ENCODE peak calls at places on chromosomes 12 and 14, in eight cellular contexts. One of them, this sample, is unnamed.

GRCh38 chr12:64169999-64170398 is 52.1 kb downstream of the KICS2 start:
- DNase-seq in endodermal cell: no peak
- DNase-seq in uterus: no peak
- DNase-seq in NCI-H524: no peak
- DNase-seq in HFF-Myc: no peak
- DNase-seq in COR-L47: peak
- DNase-seq in astrocyte of the spinal cord: peak
- DNase-seq in effector memory CD4-positive, alpha-beta T cell: no peak
- DNase-seq in this sample: no peak

GRCh38 chr12:6026998-6027397 is 81.9 kb upstream of the ANO2 start:
- DNase-seq in HFF-Myc: no peak
- DNase-seq in effector memory CD4-positive, alpha-beta T cell: no peak
- DNase-seq in NCI-H524: no peak
- DNase-seq in endodermal cell: no peak
- DNase-seq in astrocyte of the spinal cord: no peak
- DNase-seq in COR-L47: no peak
- DNase-seq in uterus: no peak
- DNase-seq in this sample: no peak

GRCh38 chr12:24880732-24881131 is 68.2 kb downstream of the BCAT1 start:
- DNase-seq in COR-L47: no peak
- DNase-seq in uterus: no peak
- DNase-seq in endodermal cell: no peak
- DNase-seq in effector memory CD4-positive, alpha-beta T cell: no peak
- DNase-seq in astrocyte of the spinal cord: no peak
- DNase-seq in NCI-H524: no peak
- DNase-seq in HFF-Myc: no peak
- DNase-seq in this sample: no peak

GRCh38 chr14:29493849-29494248 is 433.8 kb downstream of the PRKD1 start:
- DNase-seq in effector memory CD4-positive, alpha-beta T cell: no peak
- DNase-seq in astrocyte of the spinal cord: no peak
- DNase-seq in NCI-H524: no peak
- DNase-seq in HFF-Myc: no peak
- DNase-seq in uterus: no peak
- DNase-seq in COR-L47: no peak
- DNase-seq in endodermal cell: no peak
- DNase-seq in this sample: no peak

GRCh38 chr12:9122166-9122609 is 6.5 kb upstream of the A2M start:
- DNase-seq in uterus: no peak
- DNase-seq in endodermal cell: no peak
- DNase-seq in COR-L47: no peak
- DNase-seq in HFF-Myc: no peak
- DNase-seq in effector memory CD4-positive, alpha-beta T cell: no peak
- DNase-seq in astrocyte of the spinal cord: no peak
- DNase-seq in NCI-H524: no peak
- DNase-seq in this sample: no peak

GRCh38 chr12:106780010-106780625 is 5.6 kb downstream of the RIC8B start:
- DNase-seq in COR-L47: peak
- DNase-seq in NCI-H524: no peak
- DNase-seq in endodermal cell: no peak
- DNase-seq in HFF-Myc: peak
- DNase-seq in effector memory CD4-positive, alpha-beta T cell: no peak
- DNase-seq in uterus: no peak
- DNase-seq in astrocyte of the spinal cord: no peak
- DNase-seq in this sample: no peak

GRCh38 chr12:79886917-79887519 is 47.9 kb downstream of the PPP1R12A start:
- DNase-seq in endodermal cell: no peak
- DNase-seq in uterus: no peak
- DNase-seq in HFF-Myc: peak
- DNase-seq in NCI-H524: peak
- DNase-seq in astrocyte of the spinal cord: peak
- DNase-seq in COR-L47: peak
- DNase-seq in effector memory CD4-positive, alpha-beta T cell: no peak
- DNase-seq in this sample: peak

GRCh38 chr14:93752980-93753561 is 35.2 kb downstream of the PRIMA1 start:
- DNase-seq in HFF-Myc: no peak
- DNase-seq in COR-L47: no peak
- DNase-seq in astrocyte of the spinal cord: no peak
- DNase-seq in endodermal cell: no peak
- DNase-seq in uterus: no peak
- DNase-seq in NCI-H524: no peak
- DNase-seq in effector memory CD4-positive, alpha-beta T cell: no peak
- DNase-seq in this sample: no peak

GRCh38 chr14:76541594-76542219 is 165.8 kb downstream of the ESRRB start:
- DNase-seq in NCI-H524: no peak
- DNase-seq in uterus: no peak
- DNase-seq in COR-L47: no peak
- DNase-seq in effector memory CD4-positive, alpha-beta T cell: no peak
- DNase-seq in astrocyte of the spinal cord: no peak
- DNase-seq in endodermal cell: no peak
- DNase-seq in HFF-Myc: no peak
- DNase-seq in this sample: no peak

GRCh38 chr14:74038015-74038859 is 19.1 kb downstream of the BBOF1 start:
- DNase-seq in HFF-Myc: no peak
- DNase-seq in COR-L47: peak
- DNase-seq in effector memory CD4-positive, alpha-beta T cell: no peak
- DNase-seq in astrocyte of the spinal cord: peak
- DNase-seq in NCI-H524: peak
- DNase-seq in endodermal cell: no peak
- DNase-seq in uterus: no peak
- DNase-seq in this sample: peak

GRCh38 chr12:9866786-9867379 is 2.3 kb downstream of the CLEC2B start:
- DNase-seq in COR-L47: no peak
- DNase-seq in effector memory CD4-positive, alpha-beta T cell: no peak
- DNase-seq in astrocyte of the spinal cord: no peak
- DNase-seq in endodermal cell: no peak
- DNase-seq in NCI-H524: no peak
- DNase-seq in uterus: no peak
- DNase-seq in HFF-Myc: no peak
- DNase-seq in this sample: no peak

GRCh38 chr14:55000381-55000780 is 26.5 kb downstream of the WDHD1 start:
- DNase-seq in effector memory CD4-positive, alpha-beta T cell: no peak
- DNase-seq in uterus: no peak
- DNase-seq in endodermal cell: no peak
- DNase-seq in COR-L47: no peak
- DNase-seq in astrocyte of the spinal cord: peak
- DNase-seq in HFF-Myc: no peak
- DNase-seq in NCI-H524: no peak
- DNase-seq in this sample: no peak

GRCh38 chr14:64899958-64900357 is 14.3 kb upstream of the CHURC1 start:
- DNase-seq in NCI-H524: no peak
- DNase-seq in endodermal cell: no peak
- DNase-seq in effector memory CD4-positive, alpha-beta T cell: no peak
- DNase-seq in COR-L47: no peak
- DNase-seq in astrocyte of the spinal cord: no peak
- DNase-seq in HFF-Myc: no peak
- DNase-seq in uterus: no peak
- DNase-seq in this sample: no peak

GRCh38 chr12:127052491-127053232 is 1214.3 kb upstream of the TMEM132C start:
- DNase-seq in uterus: no peak
- DNase-seq in effector memory CD4-positive, alpha-beta T cell: no peak
- DNase-seq in astrocyte of the spinal cord: peak
- DNase-seq in NCI-H524: no peak
- DNase-seq in endodermal cell: no peak
- DNase-seq in HFF-Myc: no peak
- DNase-seq in COR-L47: no peak
- DNase-seq in this sample: peak

GRCh38 chr12:94969424-94969823 is 34.1 kb downstream of the NDUFA12 start:
- DNase-seq in HFF-Myc: no peak
- DNase-seq in astrocyte of the spinal cord: no peak
- DNase-seq in effector memory CD4-positive, alpha-beta T cell: no peak
- DNase-seq in uterus: no peak
- DNase-seq in endodermal cell: no peak
- DNase-seq in COR-L47: no peak
- DNase-seq in NCI-H524: no peak
- DNase-seq in this sample: no peak

GRCh38 chr14:36901846-36902245 is 240.2 kb downstream of the PAX9 start:
- DNase-seq in effector memory CD4-positive, alpha-beta T cell: no peak
- DNase-seq in HFF-Myc: no peak
- DNase-seq in uterus: no peak
- DNase-seq in astrocyte of the spinal cord: no peak
- DNase-seq in NCI-H524: no peak
- DNase-seq in COR-L47: no peak
- DNase-seq in endodermal cell: no peak
- DNase-seq in this sample: no peak

GRCh38 chr12:8081921-8082577 is at the start of gene NECAP1:
- DNase-seq in NCI-H524: peak
- DNase-seq in endodermal cell: peak
- DNase-seq in uterus: peak
- DNase-seq in effector memory CD4-positive, alpha-beta T cell: peak
- DNase-seq in COR-L47: peak
- DNase-seq in astrocyte of the spinal cord: peak
- DNase-seq in HFF-Myc: peak
- DNase-seq in this sample: peak

GRCh38 chr14:45990252-45990651 is 661.3 kb downstream of the RPL10L start:
- DNase-seq in effector memory CD4-positive, alpha-beta T cell: no peak
- DNase-seq in endodermal cell: no peak
- DNase-seq in COR-L47: no peak
- DNase-seq in HFF-Myc: no peak
- DNase-seq in uterus: no peak
- DNase-seq in astrocyte of the spinal cord: no peak
- DNase-seq in NCI-H524: no peak
- DNase-seq in this sample: no peak